ENCODE peak calls at places on chromosomes 11 and 22, in five cellular contexts. One of them, this sample, is unnamed.

GRCh38 chr11:86955111-86955673 is at the start of gene FZD4:
- DNase-seq in suprapubic skin: peak
- DNase-seq in GM23248: peak
- DNase-seq in left ventricle myocardium inferior: peak
- DNase-seq in CD8-positive, alpha-beta memory T cell: peak
- DNase-seq in this sample: peak

GRCh38 chr11:72932132-72932570 is 117.9 kb downstream of the ATG16L2 start:
- DNase-seq in suprapubic skin: no peak
- DNase-seq in GM23248: peak
- DNase-seq in left ventricle myocardium inferior: no peak
- DNase-seq in CD8-positive, alpha-beta memory T cell: no peak
- DNase-seq in this sample: no peak

GRCh38 chr22:43515902-43516301 is 104.1 kb downstream of the MPPED1 start:
- DNase-seq in suprapubic skin: no peak
- DNase-seq in GM23248: no peak
- DNase-seq in left ventricle myocardium inferior: no peak
- DNase-seq in CD8-positive, alpha-beta memory T cell: no peak
- DNase-seq in this sample: no peak

GRCh38 chr11:69559181-69559580 is 77.7 kb downstream of the LINC01488 start:
- DNase-seq in suprapubic skin: peak
- DNase-seq in GM23248: peak
- DNase-seq in left ventricle myocardium inferior: no peak
- DNase-seq in CD8-positive, alpha-beta memory T cell: no peak
- DNase-seq in this sample: no peak

GRCh38 chr11:61147271-61147670 is 14.0 kb downstream of the VPS37C start:
- DNase-seq in suprapubic skin: no peak
- DNase-seq in GM23248: no peak
- DNase-seq in left ventricle myocardium inferior: no peak
- DNase-seq in CD8-positive, alpha-beta memory T cell: no peak
- DNase-seq in this sample: no peak

GRCh38 chr11:15757299-15757698 is 599.0 kb downstream of the SOX6 start:
- DNase-seq in suprapubic skin: no peak
- DNase-seq in GM23248: no peak
- DNase-seq in left ventricle myocardium inferior: no peak
- DNase-seq in CD8-positive, alpha-beta memory T cell: no peak
- DNase-seq in this sample: no peak

GRCh38 chr11:77467233-77467632 is 6.7 kb downstream of the PAK1 start:
- DNase-seq in suprapubic skin: no peak
- DNase-seq in GM23248: peak
- DNase-seq in left ventricle myocardium inferior: no peak
- DNase-seq in CD8-positive, alpha-beta memory T cell: no peak
- DNase-seq in this sample: no peak

GRCh38 chr11:76587810-76588454 is 82.6 kb downstream of the LRRC32 start:
- DNase-seq in suprapubic skin: no peak
- DNase-seq in GM23248: no peak
- DNase-seq in left ventricle myocardium inferior: no peak
- DNase-seq in CD8-positive, alpha-beta memory T cell: no peak
- DNase-seq in this sample: no peak

GRCh38 chr11:43708776-43709175 is 28.2 kb downstream of the HSD17B12 start:
- DNase-seq in suprapubic skin: no peak
- DNase-seq in GM23248: peak
- DNase-seq in left ventricle myocardium inferior: no peak
- DNase-seq in CD8-positive, alpha-beta memory T cell: no peak
- DNase-seq in this sample: no peak

GRCh38 chr11:118911113-118911879 is 14.4 kb downstream of the BCL9L start:
- DNase-seq in suprapubic skin: no peak
- DNase-seq in GM23248: peak
- DNase-seq in left ventricle myocardium inferior: no peak
- DNase-seq in CD8-positive, alpha-beta memory T cell: peak
- DNase-seq in this sample: peak

GRCh38 chr11:72812968-72813739 is 1.1 kb upstream of the ATG16L2 start:
- DNase-seq in suprapubic skin: no peak
- DNase-seq in GM23248: peak
- DNase-seq in left ventricle myocardium inferior: peak
- DNase-seq in CD8-positive, alpha-beta memory T cell: peak
- DNase-seq in this sample: peak

GRCh38 chr11:117970400-117971024 is 15.7 kb upstream of the IL10RA start:
- DNase-seq in suprapubic skin: peak
- DNase-seq in GM23248: no peak
- DNase-seq in left ventricle myocardium inferior: no peak
- DNase-seq in CD8-positive, alpha-beta memory T cell: no peak
- DNase-seq in this sample: peak

GRCh38 chr22:28464179-28464578 is 215.5 kb downstream of the TTC28 start:
- DNase-seq in suprapubic skin: no peak
- DNase-seq in GM23248: peak
- DNase-seq in left ventricle myocardium inferior: no peak
- DNase-seq in CD8-positive, alpha-beta memory T cell: no peak
- DNase-seq in this sample: no peak

GRCh38 chr11:32852142-32852541 is 22.4 kb downstream of the PRRG4 start:
- DNase-seq in suprapubic skin: no peak
- DNase-seq in GM23248: peak
- DNase-seq in left ventricle myocardium inferior: no peak
- DNase-seq in CD8-positive, alpha-beta memory T cell: no peak
- DNase-seq in this sample: peak

GRCh38 chr11:118003021-118003423 is 16.8 kb downstream of the IL10RA start:
- DNase-seq in suprapubic skin: peak
- DNase-seq in GM23248: no peak
- DNase-seq in left ventricle myocardium inferior: no peak
- DNase-seq in CD8-positive, alpha-beta memory T cell: no peak
- DNase-seq in this sample: peak

GRCh38 chr11:38950882-38951281 is 2352.8 kb upstream of the RAG2 start:
- DNase-seq in suprapubic skin: no peak
- DNase-seq in GM23248: no peak
- DNase-seq in left ventricle myocardium inferior: no peak
- DNase-seq in CD8-positive, alpha-beta memory T cell: no peak
- DNase-seq in this sample: no peak

GRCh38 chr11:33179431-33179830 is 18.2 kb upstream of the CSTF3 start:
- DNase-seq in suprapubic skin: no peak
- DNase-seq in GM23248: no peak
- DNase-seq in left ventricle myocardium inferior: no peak
- DNase-seq in CD8-positive, alpha-beta memory T cell: no peak
- DNase-seq in this sample: no peak

GRCh38 chr22:30432520-30432919 is 7.0 kb downstream of the MTFP1 start:
- DNase-seq in suprapubic skin: no peak
- DNase-seq in GM23248: no peak
- DNase-seq in left ventricle myocardium inferior: no peak
- DNase-seq in CD8-positive, alpha-beta memory T cell: no peak
- DNase-seq in this sample: no peak

GRCh38 chr22:22168190-22168940 is 76.2 kb upstream of the VPREB1 start:
- DNase-seq in suprapubic skin: no peak
- DNase-seq in GM23248: peak
- DNase-seq in left ventricle myocardium inferior: no peak
- DNase-seq in CD8-positive, alpha-beta memory T cell: no peak
- DNase-seq in this sample: peak

GRCh38 chr22:50071432-50072166 is 13.5 kb upstream of the TTLL8 start:
- DNase-seq in suprapubic skin: no peak
- DNase-seq in GM23248: no peak
- DNase-seq in left ventricle myocardium inferior: no peak
- DNase-seq in CD8-positive, alpha-beta memory T cell: no peak
- DNase-seq in this sample: no peak

GRCh38 chr11:12390687-12391110 is 13.3 kb downstream of the PARVA start:
- DNase-seq in suprapubic skin: no peak
- DNase-seq in GM23248: no peak
- DNase-seq in left ventricle myocardium inferior: no peak
- DNase-seq in CD8-positive, alpha-beta memory T cell: no peak
- DNase-seq in this sample: no peak

GRCh38 chr11:11478021-11478420 is 125.0 kb upstream of the CSNK2A3 start:
- DNase-seq in suprapubic skin: no peak
- DNase-seq in GM23248: no peak
- DNase-seq in left ventricle myocardium inferior: no peak
- DNase-seq in CD8-positive, alpha-beta memory T cell: no peak
- DNase-seq in this sample: no peak

GRCh38 chr11:60658409-60658808 is 41.0 kb upstream of the MS4A8 start:
- DNase-seq in suprapubic skin: no peak
- DNase-seq in GM23248: no peak
- DNase-seq in left ventricle myocardium inferior: no peak
- DNase-seq in CD8-positive, alpha-beta memory T cell: no peak
- DNase-seq in this sample: no peak

GRCh38 chr11:967995-968751 is 42.5 kb downstream of the AP2A2 start:
- DNase-seq in suprapubic skin: no peak
- DNase-seq in GM23248: no peak
- DNase-seq in left ventricle myocardium inferior: no peak
- DNase-seq in CD8-positive, alpha-beta memory T cell: no peak
- DNase-seq in this sample: no peak

GRCh38 chr22:41181349-41182241 is 23.5 kb upstream of the L3MBTL2 start:
- DNase-seq in suprapubic skin: peak
- DNase-seq in GM23248: no peak
- DNase-seq in left ventricle myocardium inferior: no peak
- DNase-seq in CD8-positive, alpha-beta memory T cell: no peak
- DNase-seq in this sample: peak

GRCh38 chr11:8192016-8192895 is 23.4 kb upstream of the RIC3 start:
- DNase-seq in suprapubic skin: no peak
- DNase-seq in GM23248: peak
- DNase-seq in left ventricle myocardium inferior: peak
- DNase-seq in CD8-positive, alpha-beta memory T cell: peak
- DNase-seq in this sample: peak

GRCh38 chr22:28950567-28951411 is 67.4 kb downstream of the ZNRF3 start:
- DNase-seq in suprapubic skin: no peak
- DNase-seq in GM23248: no peak
- DNase-seq in left ventricle myocardium inferior: no peak
- DNase-seq in CD8-positive, alpha-beta memory T cell: no peak
- DNase-seq in this sample: no peak

GRCh38 chr22:37431811-37432707 is 4.8 kb upstream of the ELFN2 start:
- DNase-seq in suprapubic skin: no peak
- DNase-seq in GM23248: peak
- DNase-seq in left ventricle myocardium inferior: no peak
- DNase-seq in CD8-positive, alpha-beta memory T cell: no peak
- DNase-seq in this sample: no peak

GRCh38 chr11:65432686-65433582 is 10.3 kb downstream of the NEAT1 start:
- DNase-seq in suprapubic skin: no peak
- DNase-seq in GM23248: peak
- DNase-seq in left ventricle myocardium inferior: no peak
- DNase-seq in CD8-positive, alpha-beta memory T cell: peak
- DNase-seq in this sample: peak

GRCh38 chr11:97361812-97362378 is 972.1 kb downstream of the JRKL start:
- DNase-seq in suprapubic skin: no peak
- DNase-seq in GM23248: no peak
- DNase-seq in left ventricle myocardium inferior: no peak
- DNase-seq in CD8-positive, alpha-beta memory T cell: no peak
- DNase-seq in this sample: no peak
- H3K4me3 ChIP-seq in suprapubic skin: no peak
- H3K4me3 ChIP-seq in GM23248: no peak
- H3K4me3 ChIP-seq in left ventricle myocardium inferior: no peak
- H3K4me3 ChIP-seq in CD8-positive, alpha-beta memory T cell: no peak
- H3K4me3 ChIP-seq in this sample: no peak

DNA sequence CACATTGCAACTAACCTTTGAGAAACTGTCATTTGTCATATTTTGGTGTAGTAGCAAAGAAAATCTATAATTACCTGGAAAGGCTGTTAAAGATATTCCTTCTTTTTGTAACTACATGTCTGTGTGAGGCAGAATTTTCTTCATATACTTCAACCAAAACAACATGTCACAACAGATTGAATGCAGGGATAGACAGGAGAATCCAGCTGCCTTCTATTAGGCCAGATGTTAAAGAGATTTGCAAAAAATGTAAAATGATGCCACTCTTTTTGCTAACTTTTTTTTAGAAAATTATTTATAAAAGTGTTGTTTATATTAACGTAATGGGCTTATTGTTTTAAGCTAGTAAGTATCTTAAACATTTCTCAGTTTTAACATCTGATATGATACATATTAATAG is 12.7 kb downstream of the DGKZ start:
- DNase-seq in suprapubic skin: no peak
- DNase-seq in GM23248: no peak
- DNase-seq in left ventricle myocardium inferior: no peak
- DNase-seq in CD8-positive, alpha-beta memory T cell: no peak
- DNase-seq in this sample: no peak
- H3K27ac ChIP-seq in suprapubic skin: no peak
- H3K27ac ChIP-seq in GM23248: no peak
- H3K27ac ChIP-seq in left ventricle myocardium inferior: peak
- H3K27ac ChIP-seq in CD8-positive, alpha-beta memory T cell: no peak
- H3K27ac ChIP-seq in this sample: no peak

GRCh38 chr22:19207902-19208283 is 29.4 kb upstream of the SLC25A1 start:
- DNase-seq in suprapubic skin: no peak
- DNase-seq in GM23248: no peak
- DNase-seq in left ventricle myocardium inferior: no peak
- DNase-seq in CD8-positive, alpha-beta memory T cell: no peak
- DNase-seq in this sample: no peak

GRCh38 chr22:19203839-19204238 is 25.3 kb upstream of the SLC25A1 start:
- DNase-seq in suprapubic skin: no peak
- DNase-seq in GM23248: no peak
- DNase-seq in left ventricle myocardium inferior: no peak
- DNase-seq in CD8-positive, alpha-beta memory T cell: no peak
- DNase-seq in this sample: no peak

GRCh38 chr22:19208287-19208847 is 29.8 kb upstream of the SLC25A1 start:
- DNase-seq in suprapubic skin: no peak
- DNase-seq in GM23248: no peak
- DNase-seq in left ventricle myocardium inferior: no peak
- DNase-seq in CD8-positive, alpha-beta memory T cell: no peak
- DNase-seq in this sample: no peak

GRCh38 chr22:19204640-19205039 is 26.1 kb upstream of the SLC25A1 start:
- DNase-seq in suprapubic skin: no peak
- DNase-seq in GM23248: no peak
- DNase-seq in left ventricle myocardium inferior: no peak
- DNase-seq in CD8-positive, alpha-beta memory T cell: no peak
- DNase-seq in this sample: peak

DNA sequence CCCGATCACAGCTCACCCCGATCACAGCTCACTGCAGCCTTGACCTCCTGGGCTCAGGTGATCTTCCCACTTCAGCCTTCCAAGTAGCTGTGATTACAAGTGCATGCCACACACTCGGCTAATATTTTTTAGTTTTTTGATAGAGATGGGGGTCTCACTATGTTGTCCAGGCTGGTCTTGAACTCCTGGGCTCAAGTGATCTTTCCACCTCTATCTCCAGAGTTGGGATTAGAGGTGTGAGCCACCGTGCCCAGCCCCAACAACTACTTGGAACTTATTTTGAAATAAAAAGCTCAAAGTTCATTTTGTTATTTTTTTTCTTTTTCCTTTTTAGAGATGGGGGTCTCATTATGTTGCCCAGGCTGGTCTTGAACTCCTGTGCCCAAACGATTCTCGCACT is 27.8 kb upstream of the SLC25A1 start:
- DNase-seq in suprapubic skin: no peak
- DNase-seq in GM23248: no peak
- DNase-seq in left ventricle myocardium inferior: no peak
- DNase-seq in CD8-positive, alpha-beta memory T cell: no peak
- DNase-seq in this sample: no peak
- H3K4me3 ChIP-seq in suprapubic skin: no peak
- H3K4me3 ChIP-seq in GM23248: no peak
- H3K4me3 ChIP-seq in left ventricle myocardium inferior: no peak
- H3K4me3 ChIP-seq in CD8-positive, alpha-beta memory T cell: no peak
- H3K4me3 ChIP-seq in this sample: no peak

GRCh38 chr11:111438846-111439520 is 59.9 kb upstream of the POU2AF1 start:
- DNase-seq in suprapubic skin: no peak
- DNase-seq in GM23248: no peak
- DNase-seq in left ventricle myocardium inferior: no peak
- DNase-seq in CD8-positive, alpha-beta memory T cell: no peak
- DNase-seq in this sample: peak

GRCh38 chr11:111441443-111441842 is 62.4 kb upstream of the POU2AF1 start:
- DNase-seq in suprapubic skin: no peak
- DNase-seq in GM23248: peak
- DNase-seq in left ventricle myocardium inferior: no peak
- DNase-seq in CD8-positive, alpha-beta memory T cell: no peak
- DNase-seq in this sample: no peak

GRCh38 chr11:111440416-111441205 is 61.5 kb upstream of the POU2AF1 start:
- DNase-seq in suprapubic skin: no peak
- DNase-seq in GM23248: no peak
- DNase-seq in left ventricle myocardium inferior: no peak
- DNase-seq in CD8-positive, alpha-beta memory T cell: no peak
- DNase-seq in this sample: no peak

GRCh38 chr11:111438168-111438567 is 59.1 kb upstream of the POU2AF1 start:
- DNase-seq in suprapubic skin: no peak
- DNase-seq in GM23248: no peak
- DNase-seq in left ventricle myocardium inferior: no peak
- DNase-seq in CD8-positive, alpha-beta memory T cell: no peak
- DNase-seq in this sample: no peak

GRCh38 chr11:111439905-111440304 is 60.8 kb upstream of the POU2AF1 start:
- DNase-seq in suprapubic skin: no peak
- DNase-seq in GM23248: no peak
- DNase-seq in left ventricle myocardium inferior: no peak
- DNase-seq in CD8-positive, alpha-beta memory T cell: no peak
- DNase-seq in this sample: no peak
- H3K27ac ChIP-seq in suprapubic skin: no peak
- H3K27ac ChIP-seq in GM23248: no peak
- H3K27ac ChIP-seq in left ventricle myocardium inferior: no peak
- H3K27ac ChIP-seq in CD8-positive, alpha-beta memory T cell: no peak
- H3K27ac ChIP-seq in this sample: no peak

This sample was measured in transverse colon.